ENCODE peak calls at places on chromosomes 4 and X, in four cellular contexts. One of them, this sample, is unnamed.

GRCh38 chr4:38752393-38752961 is 30.3 kb downstream of the TLR10 start:
- DNase-seq in cardiac muscle cell: peak; percentile 49
- DNase-seq in fibroblast of lung: peak; percentile 47
- DNase-seq in Peyer's patch: no peak
- DNase-seq in this sample: no peak

GRCh38 chrX:101078716-101079115 is at the start of gene TMEM35A:
- DNase-seq in cardiac muscle cell: peak; percentile 38
- DNase-seq in fibroblast of lung: peak; percentile 60
- DNase-seq in Peyer's patch: no peak
- DNase-seq in this sample: no peak

GRCh38 chr4:105197777-105198176 is 51.1 kb downstream of the TET2 start:
- DNase-seq in cardiac muscle cell: no peak
- DNase-seq in fibroblast of lung: no peak
- DNase-seq in Peyer's patch: no peak
- DNase-seq in this sample: no peak

GRCh38 chr4:77734928-77735327 is 84.2 kb downstream of the CNOT6L start:
- DNase-seq in cardiac muscle cell: peak; percentile 64
- DNase-seq in fibroblast of lung: peak; percentile 71
- DNase-seq in Peyer's patch: no peak
- DNase-seq in this sample: no peak

GRCh38 chr4:139015269-139015947 is at the start of gene NOCT:
- DNase-seq in cardiac muscle cell: peak; percentile 94
- DNase-seq in fibroblast of lung: peak; percentile 87
- DNase-seq in Peyer's patch: peak; percentile 91
- DNase-seq in this sample: peak; percentile 98

GRCh38 chrX:39814391-39814790 is 283.4 kb downstream of the BCOR start:
- DNase-seq in cardiac muscle cell: peak; percentile 40
- DNase-seq in fibroblast of lung: peak; percentile 45
- DNase-seq in Peyer's patch: peak; percentile 27
- DNase-seq in this sample: peak; percentile 18

GRCh38 chr4:71322425-71322824 is 16.4 kb upstream of the SLC4A4 start:
- DNase-seq in cardiac muscle cell: peak; percentile 17
- DNase-seq in fibroblast of lung: no peak
- DNase-seq in Peyer's patch: no peak
- DNase-seq in this sample: no peak

GRCh38 chrX:130172127-130172834 is 519 bp downstream of the RAB33A start:
- DNase-seq in cardiac muscle cell: no peak
- DNase-seq in fibroblast of lung: no peak
- DNase-seq in Peyer's patch: no peak
- DNase-seq in this sample: peak; percentile 77

GRCh38 chr4:85402371-85402770 is 72.6 kb upstream of the ARHGAP24 start:
- DNase-seq in cardiac muscle cell: peak; percentile 93
- DNase-seq in fibroblast of lung: peak; percentile 47
- DNase-seq in Peyer's patch: no peak
- DNase-seq in this sample: no peak

GRCh38 chr4:136400829-136401228 is 1131.5 kb downstream of the PCDH18 start:
- DNase-seq in cardiac muscle cell: no peak
- DNase-seq in fibroblast of lung: peak; percentile 4
- DNase-seq in Peyer's patch: no peak
- DNase-seq in this sample: no peak

GRCh38 chr4:154491341-154491679 is 289 bp downstream of the DCHS2 start:
- DNase-seq in cardiac muscle cell: peak; percentile 19
- DNase-seq in fibroblast of lung: peak; percentile 31
- DNase-seq in Peyer's patch: no peak
- DNase-seq in this sample: peak; percentile 72

GRCh38 chr4:139921551-139922184 is 232.3 kb downstream of the MAML3 start:
- DNase-seq in cardiac muscle cell: no peak
- DNase-seq in fibroblast of lung: no peak
- DNase-seq in Peyer's patch: no peak
- DNase-seq in this sample: no peak

GRCh38 chrX:37686979-37687378 is 1.4 kb downstream of the XK start:
- DNase-seq in cardiac muscle cell: no peak
- DNase-seq in fibroblast of lung: no peak
- DNase-seq in Peyer's patch: no peak
- DNase-seq in this sample: no peak

GRCh38 chr4:162323919-162324318 is 160.1 kb upstream of the FSTL5 start:
- DNase-seq in cardiac muscle cell: no peak
- DNase-seq in fibroblast of lung: no peak
- DNase-seq in Peyer's patch: no peak
- DNase-seq in this sample: no peak

GRCh38 chr4:151204925-151205524 is 71.9 kb upstream of the PRSS48 start:
- DNase-seq in cardiac muscle cell: peak; percentile 50
- DNase-seq in fibroblast of lung: no peak
- DNase-seq in Peyer's patch: no peak
- DNase-seq in this sample: no peak

GRCh38 chr4:151205722-151206121 is 71.2 kb upstream of the PRSS48 start:
- DNase-seq in cardiac muscle cell: no peak
- DNase-seq in fibroblast of lung: no peak
- DNase-seq in Peyer's patch: no peak
- DNase-seq in this sample: no peak

GRCh38 chr4:151206241-151207005 is 70.5 kb upstream of the PRSS48 start:
- DNase-seq in cardiac muscle cell: no peak
- DNase-seq in fibroblast of lung: no peak
- DNase-seq in Peyer's patch: no peak
- DNase-seq in this sample: no peak

GRCh38 chr4:151207868-151208267 is 69.1 kb upstream of the PRSS48 start:
- DNase-seq in cardiac muscle cell: no peak
- DNase-seq in fibroblast of lung: no peak
- DNase-seq in Peyer's patch: no peak
- DNase-seq in this sample: no peak

GRCh38 chr4:151207186-151207585 is 69.8 kb upstream of the PRSS48 start:
- DNase-seq in cardiac muscle cell: no peak
- DNase-seq in fibroblast of lung: no peak
- DNase-seq in Peyer's patch: no peak
- DNase-seq in this sample: no peak
- H3K4me1 ChIP-seq in cardiac muscle cell: peaks cover 46% of the 10 kb centered on the region
- H3K4me1 ChIP-seq in fibroblast of lung: no peaks in the 10 kb centered on the region
- H3K4me1 ChIP-seq in Peyer's patch: no peaks in the 10 kb centered on the region
- H3K4me1 ChIP-seq in this sample: peaks cover 12% of the 10 kb centered on the region

GRCh38 chr4:144176476-144176875 is 36.0 kb upstream of the GYPA start:
- DNase-seq in cardiac muscle cell: no peak
- DNase-seq in fibroblast of lung: peak; percentile 24
- DNase-seq in Peyer's patch: no peak
- DNase-seq in this sample: no peak

GRCh38 chr4:144179152-144179739 is 38.7 kb upstream of the GYPA start:
- DNase-seq in cardiac muscle cell: no peak
- DNase-seq in fibroblast of lung: no peak
- DNase-seq in Peyer's patch: no peak
- DNase-seq in this sample: no peak

GRCh38 chr4:144171697-144172096 is 31.2 kb upstream of the GYPA start:
- DNase-seq in cardiac muscle cell: no peak
- DNase-seq in fibroblast of lung: no peak
- DNase-seq in Peyer's patch: no peak
- DNase-seq in this sample: no peak

GRCh38 chr4:144178414-144178813 is 37.9 kb upstream of the GYPA start:
- DNase-seq in cardiac muscle cell: peak; percentile 43
- DNase-seq in fibroblast of lung: no peak
- DNase-seq in Peyer's patch: no peak
- DNase-seq in this sample: no peak

GRCh38 chr4:144174401-144175067 is 34.0 kb upstream of the GYPA start:
- DNase-seq in cardiac muscle cell: peak; percentile 77
- DNase-seq in fibroblast of lung: peak; percentile 76
- DNase-seq in Peyer's patch: no peak
- DNase-seq in this sample: no peak
- TF ChIP-seq CTCF in cardiac muscle cell: peak; percentile 20
- TF ChIP-seq CTCF in fibroblast of lung: peak; percentile 23
- TF ChIP-seq CTCF in Peyer's patch: peak; percentile 56
- TF ChIP-seq CTCF in this sample: peak; percentile 36

GRCh38 chr4:155781432-155781831 is 22.6 kb downstream of the GUCY1B1 start:
- DNase-seq in cardiac muscle cell: no peak
- DNase-seq in fibroblast of lung: no peak
- DNase-seq in Peyer's patch: no peak
- DNase-seq in this sample: no peak
- H3K4me1 ChIP-seq in cardiac muscle cell: peaks cover 19% of the 10 kb centered on the region
- H3K4me1 ChIP-seq in fibroblast of lung: peaks cover 5% of the 10 kb centered on the region
- H3K4me1 ChIP-seq in Peyer's patch: no peaks in the 10 kb centered on the region
- H3K4me1 ChIP-seq in this sample: no peaks in the 10 kb centered on the region

GRCh38 chr4:122305853-122306252 is 73.0 kb upstream of the ADAD1 start:
- DNase-seq in cardiac muscle cell: no peak
- DNase-seq in fibroblast of lung: no peak
- DNase-seq in Peyer's patch: no peak
- DNase-seq in this sample: no peak

GRCh38 chr4:122313001-122313400 is 65.8 kb upstream of the ADAD1 start:
- DNase-seq in cardiac muscle cell: no peak
- DNase-seq in fibroblast of lung: no peak
- DNase-seq in Peyer's patch: no peak
- DNase-seq in this sample: no peak

DNA sequence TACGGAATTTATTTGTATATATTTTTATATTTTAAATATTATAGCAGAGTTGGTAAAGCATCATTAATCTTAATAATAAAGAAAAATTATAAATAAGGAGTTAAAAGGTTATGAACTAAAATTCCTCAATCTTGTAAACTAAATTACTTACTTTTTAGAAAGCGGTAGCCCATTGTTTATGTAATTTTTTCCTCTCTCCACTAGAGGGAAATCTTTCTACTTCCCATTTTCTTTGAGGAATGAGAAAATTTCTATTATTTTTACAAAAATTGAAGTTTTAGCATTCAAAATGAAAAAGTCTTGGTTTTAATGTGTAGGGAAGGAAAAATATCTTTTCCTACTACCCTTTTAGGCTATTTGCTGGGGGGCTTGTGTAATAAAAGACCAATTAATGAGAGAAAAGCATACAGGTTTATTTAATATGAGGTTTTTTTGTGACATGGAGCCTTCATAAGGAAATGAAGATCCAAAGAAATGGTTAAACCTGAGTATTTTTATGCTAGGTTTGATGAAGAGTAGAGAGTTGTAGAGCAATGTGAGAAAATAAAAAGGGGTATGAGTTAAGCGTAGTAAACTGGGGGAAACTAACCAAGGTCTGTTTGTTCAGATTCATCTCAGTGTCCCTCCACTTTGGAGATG is 68.7 kb upstream of the ADAD1 start:
- DNase-seq in cardiac muscle cell: peak; percentile 22
- DNase-seq in fibroblast of lung: peak; percentile 47
- DNase-seq in Peyer's patch: no peak
- DNase-seq in this sample: no peak
- TF ChIP-seq CTCF in cardiac muscle cell: peak; percentile 56
- TF ChIP-seq CTCF in fibroblast of lung: peak; percentile 47
- TF ChIP-seq CTCF in Peyer's patch: no peak
- TF ChIP-seq CTCF in this sample: no peak

DNA sequence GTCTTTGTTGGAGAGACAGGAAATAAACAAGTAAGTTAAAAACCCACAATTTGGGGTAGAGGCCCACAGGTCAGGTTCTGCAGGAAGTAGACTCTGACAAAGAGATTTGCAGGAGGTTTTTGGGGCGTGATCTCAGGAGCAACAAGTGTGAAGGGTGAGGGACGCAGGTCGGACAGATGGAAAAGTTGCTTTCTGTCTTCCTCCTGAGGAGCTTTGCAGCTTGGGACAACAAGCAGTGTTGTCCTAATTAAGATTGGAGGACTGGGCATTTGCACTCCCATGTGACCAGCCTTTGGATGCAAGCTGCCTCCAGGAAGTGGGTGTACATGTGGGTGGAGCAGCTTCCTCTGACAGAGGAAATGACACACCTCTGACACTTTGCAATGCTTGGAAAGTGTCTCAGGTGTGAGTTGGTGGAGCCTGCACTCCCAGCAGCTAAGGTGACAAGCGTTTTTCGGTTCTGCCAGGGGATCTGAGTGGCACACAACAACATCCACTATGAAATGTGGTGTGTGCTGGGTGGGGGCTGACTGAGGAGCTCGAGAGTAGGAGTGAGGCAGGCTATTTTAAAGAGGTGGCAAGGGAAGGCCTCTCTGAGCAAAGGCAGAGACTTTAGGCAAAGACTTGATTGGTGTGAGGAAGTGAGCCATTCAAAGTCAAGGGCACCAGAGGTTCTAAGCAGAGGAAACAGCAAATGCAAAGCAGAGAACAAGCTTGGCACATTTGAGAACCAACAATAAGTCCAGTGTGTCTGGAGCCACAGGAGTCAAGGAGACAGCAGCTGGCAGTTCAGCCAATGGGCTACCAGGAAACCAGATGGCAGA is 339.8 kb upstream of the GATB start:
- DNase-seq in cardiac muscle cell: no peak
- DNase-seq in fibroblast of lung: no peak
- DNase-seq in Peyer's patch: peak; percentile 80
- DNase-seq in this sample: peak; percentile 84
- H3K4me1 ChIP-seq in cardiac muscle cell: peaks cover 23% of the 10 kb centered on the region
- H3K4me1 ChIP-seq in fibroblast of lung: peaks cover 7% of the 10 kb centered on the region
- H3K4me1 ChIP-seq in Peyer's patch: no peaks in the 10 kb centered on the region
- H3K4me1 ChIP-seq in this sample: peaks cover 14% of the 10 kb centered on the region

GRCh38 chr4:183841001-183841400 is 64.1 kb upstream of the STOX2 start:
- DNase-seq in cardiac muscle cell: no peak
- DNase-seq in fibroblast of lung: no peak
- DNase-seq in Peyer's patch: no peak
- DNase-seq in this sample: no peak

GRCh38 chr4:183837222-183837621 is 67.9 kb upstream of the STOX2 start:
- DNase-seq in cardiac muscle cell: no peak
- DNase-seq in fibroblast of lung: no peak
- DNase-seq in Peyer's patch: no peak
- DNase-seq in this sample: no peak

GRCh38 chr4:183840311-183840710 is 64.8 kb upstream of the STOX2 start:
- DNase-seq in cardiac muscle cell: peak; percentile 87
- DNase-seq in fibroblast of lung: peak; percentile 85
- DNase-seq in Peyer's patch: peak; percentile 63
- DNase-seq in this sample: peak; percentile 85

GRCh38 chr4:183842134-183842838 is 62.8 kb upstream of the STOX2 start:
- DNase-seq in cardiac muscle cell: no peak
- DNase-seq in fibroblast of lung: no peak
- DNase-seq in Peyer's patch: no peak
- DNase-seq in this sample: no peak

GRCh38 chr4:183838987-183839712 is 66.0 kb upstream of the STOX2 start:
- DNase-seq in cardiac muscle cell: peak; percentile 47
- DNase-seq in fibroblast of lung: peak; percentile 53
- DNase-seq in Peyer's patch: no peak
- DNase-seq in this sample: no peak
- TF ChIP-seq CTCF in cardiac muscle cell: peak; percentile 27
- TF ChIP-seq CTCF in fibroblast of lung: peak; percentile 34
- TF ChIP-seq CTCF in Peyer's patch: no peak
- TF ChIP-seq CTCF in this sample: no peak

GRCh38 chrX:116009871-116010710 is 160.5 kb upstream of the AGTR2 start:
- DNase-seq in cardiac muscle cell: no peak
- DNase-seq in fibroblast of lung: no peak
- DNase-seq in Peyer's patch: no peak
- DNase-seq in this sample: peak; percentile 56
- H3K4me1 ChIP-seq in cardiac muscle cell: peaks cover 7% of the 10 kb centered on the region
- H3K4me1 ChIP-seq in fibroblast of lung: no peaks in the 10 kb centered on the region
- H3K4me1 ChIP-seq in Peyer's patch: no peaks in the 10 kb centered on the region
- H3K4me1 ChIP-seq in this sample: no peaks in the 10 kb centered on the region

GRCh38 chr4:7929530-7929951 is 10.1 kb downstream of the AFAP1 start:
- DNase-seq in cardiac muscle cell: no peak
- DNase-seq in fibroblast of lung: no peak
- DNase-seq in Peyer's patch: no peak
- DNase-seq in this sample: no peak
- TF ChIP-seq CTCF in cardiac muscle cell: no peak
- TF ChIP-seq CTCF in fibroblast of lung: no peak
- TF ChIP-seq CTCF in Peyer's patch: no peak
- TF ChIP-seq CTCF in this sample: no peak

GRCh38 chr4:184456337-184456736 is 18.0 kb downstream of the IRF2 start:
- DNase-seq in cardiac muscle cell: no peak
- DNase-seq in fibroblast of lung: no peak
- DNase-seq in Peyer's patch: no peak
- DNase-seq in this sample: no peak
- H3K4me1 ChIP-seq in cardiac muscle cell: peaks cover 7% of the 10 kb centered on the region
- H3K4me1 ChIP-seq in fibroblast of lung: peaks cover 22% of the 10 kb centered on the region
- H3K4me1 ChIP-seq in Peyer's patch: peaks cover 8% of the 10 kb centered on the region
- H3K4me1 ChIP-seq in this sample: peaks cover 94% of the 10 kb centered on the region